ENCODE peak calls at places on chromosomes 4 and X, in ten cellular contexts. L, N, M, D, R, G, X, J, P and H are unnamed samples.

GRCh38 chr4:168605411-168605810 is 108.6 kb downstream of the PALLD start:
- DNase-seq in P (no peak), X (no peak), R (no peak), N (no peak), G (peak; percentile 64), D (peak; percentile 52), J (no peak), L (no peak), M (peak; percentile 68), H (peak; percentile 40)

GRCh38 chrX:3143043-3143799 is 102.0 kb downstream of the ARSF start:
- DNase-seq in L (no peak), P (no peak), G (no peak), R (peak; percentile 2), N (no peak), D (no peak), X (no peak), J (no peak), M (peak; percentile 40), H (no peak)

GRCh38 chrX:134670241-134670811 is 12.1 kb upstream of the PLAC1 start:
- DNase-seq in D (no peak), L (no peak), X (no peak), G (peak; percentile 63), N (no peak), M (peak; percentile 74), P (no peak), R (no peak), J (no peak), H (peak; percentile 33)

GRCh38 chr4:80831383-80832361 is 198.8 kb upstream of the BMP3 start:
- DNase-seq in L (no peak), P (no peak), G (peak; percentile 9), J (no peak), N (no peak), R (no peak), X (no peak), M (peak; percentile 1), D (no peak), H (no peak)

GRCh38 chrX:1249101-1249887 is 19.3 kb upstream of the CSF2RA start:
- DNase-seq in P (no peak), L (peak; percentile 29), X (no peak), N (peak; percentile 88), D (peak; percentile 9), R (peak; percentile 56), M (peak; percentile 84), J (no peak), G (no peak), H (peak; percentile 75)

GRCh38 chr4:87345139-87345538 is 22.5 kb upstream of the HSD17B13 start:
- DNase-seq in P (no peak), N (no peak), J (no peak), G (no peak), R (no peak), L (no peak), D (no peak), M (no peak), X (no peak), H (no peak)

GRCh38 chr4:175339100-175339707 is 421.0 kb downstream of the ADAM29 start:
- DNase-seq in J (no peak), R (no peak), X (no peak), M (no peak), P (no peak), D (peak; percentile 82), N (no peak), G (peak; percentile 16), L (no peak), H (no peak)

GRCh38 chrX:39975094-39975865 is 122.5 kb downstream of the BCOR start:
- DNase-seq in J (no peak), G (no peak), X (no peak), P (no peak), N (peak; percentile 55), D (no peak), L (no peak), M (peak; percentile 24), R (no peak), H (no peak)

GRCh38 chr4:26826721-26827120 is 33.9 kb upstream of the STIM2 start:
- DNase-seq in P (no peak), G (peak; percentile 52), N (no peak), D (no peak), R (no peak), J (no peak), M (no peak), X (no peak), L (no peak), H (no peak)

GRCh38 chrX:119694601-119695534 is 1.9 kb upstream of the SEPTIN6 start:
- DNase-seq in J (no peak), R (no peak), G (no peak), D (no peak), N (no peak), P (no peak), M (no peak), L (no peak), X (no peak), H (no peak)

GRCh38 chrX:42978655-42979379 is 200.9 kb upstream of the PPP1R2C start:
- DNase-seq in P (no peak), N (no peak), J (no peak), M (peak; percentile 1), G (no peak), X (no peak), R (no peak), L (no peak), D (no peak), H (no peak)